ENCODE peak calls at places on chromosomes 5 and 9, in nine cellular contexts. V is kidney tubule cell; N is nephron progenitor cell; G is frontal cortex; Y is posterior vena cava; J is activated effector memory CD4-positive, alpha-beta T cell treated with Interleukin-2 at 50 U/mL for 16 hours; H is kidney epithelial cell; K is MCF 10A; P is AG09309. M is an unnamed sample.

GRCh38 chr5:28862860-28863196 is 1824.4 kb upstream of the CDH9 start:
- DNase-seq in V (no peak), P (no peak), Y (no peak), G (no peak), K (no peak), J (no peak), N (no peak), H (no peak), M (no peak)

GRCh38 chr9:131709741-131710499 is 30.0 kb downstream of the RAPGEF1 start:
- DNase-seq in H (no peak), V (no peak), G (no peak), K (peak), P (peak), N (peak), J (no peak), Y (no peak), M (no peak)

GRCh38 chr5:67732471-67732870 is 483.1 kb upstream of the PIK3R1 start:
- DNase-seq in G (no peak), P (no peak), V (no peak), K (no peak), H (no peak), N (no peak), Y (no peak), J (no peak), M (no peak)

GRCh38 chr9:78288214-78288892 is 8.6 kb upstream of the PSAT1 start:
- DNase-seq in G (no peak), P (no peak), N (no peak), K (peak), J (no peak), Y (no peak), H (no peak), V (no peak), M (no peak)

GRCh38 chr9:72733896-72734295 is 212.5 kb downstream of the TMC1 start:
- DNase-seq in V (no peak), Y (no peak), N (no peak), G (no peak), P (no peak), K (no peak), J (no peak), H (no peak), M (no peak)

GRCh38 chr9:130110166-130110565 is 56.5 kb downstream of the GPR107 start:
- DNase-seq in P (no peak), G (no peak), Y (no peak), V (peak), K (no peak), H (no peak), N (no peak), J (no peak), M (no peak)

GRCh38 chr5:118405650-118406061 is 582.7 kb downstream of the DTWD2 start:
- DNase-seq in V (no peak), G (no peak), Y (peak), H (no peak), K (peak), P (no peak), J (no peak), N (peak), M (no peak)

GRCh38 chr9:93567271-93567959 is 9.0 kb upstream of the PHF2 start:
- DNase-seq in Y (peak), G (peak), J (no peak), K (no peak), P (no peak), H (no peak), N (no peak), V (peak), M (no peak)

GRCh38 chr9:123389698-123390097 is 33.7 kb downstream of the CRB2 start:
- DNase-seq in P (no peak), G (no peak), J (no peak), K (no peak), N (no peak), Y (no peak), H (no peak), V (no peak), M (no peak)

GRCh38 chr9:6968271-6968670 is 210.5 kb downstream of the KDM4C start:
- DNase-seq in V (peak), J (no peak), H (no peak), K (no peak), Y (no peak), N (no peak), P (peak), G (no peak), M (no peak)

GRCh38 chr5:55004728-55005127 is 19.3 kb upstream of the GZMK start:
- DNase-seq in J (no peak), V (peak), K (peak), Y (no peak), H (no peak), N (no peak), P (no peak), G (no peak), M (no peak)

GRCh38 chr9:99231708-99232107 is 9.6 kb downstream of the SEC61B start:
- DNase-seq in P (no peak), N (peak), K (peak), G (no peak), Y (no peak), J (no peak), H (no peak), V (peak), M (no peak)

GRCh38 chr5:27594141-27594540 is 555.8 kb upstream of the CDH9 start:
- DNase-seq in N (no peak), G (no peak), H (no peak), Y (no peak), V (no peak), J (no peak), K (no peak), P (no peak), M (no peak)

GRCh38 chr5:176609724-176610429 is at the start of gene GPRIN1:
- DNase-seq in H (no peak), G (peak), V (peak), K (peak), P (no peak), J (peak), Y (no peak), N (peak), M (no peak)

GRCh38 chr5:143354025-143354424 is 49.5 kb downstream of the NR3C1 start:
- DNase-seq in N (no peak), K (no peak), P (no peak), J (no peak), V (no peak), G (no peak), H (no peak), Y (no peak), M (no peak)

GRCh38 chr9:121633736-121634135 is 17.7 kb upstream of the DAB2IP start:
- DNase-seq in V (no peak), G (no peak), J (no peak), P (no peak), H (no peak), N (no peak), K (no peak), Y (no peak), M (no peak)

GRCh38 chr9:131817627-131818026 is 77.8 kb upstream of the RAPGEF1 start:
- DNase-seq in Y (peak), J (no peak), K (no peak), G (no peak), P (no peak), H (no peak), N (no peak), V (no peak), M (no peak)

GRCh38 chr9:73441890-73442818 is 290.5 kb downstream of the ANXA1 start:
- DNase-seq in G (no peak), N (no peak), H (peak), K (no peak), P (no peak), Y (no peak), J (no peak), V (peak), M (no peak)

GRCh38 chr9:136565075-136565721 is 19.4 kb upstream of the NOTCH1 start:
- DNase-seq in G (no peak), J (no peak), Y (no peak), K (no peak), V (no peak), P (no peak), N (peak), H (no peak), M (no peak)

GRCh38 chr9:19550009-19550408 is 141.2 kb downstream of the ACER2 start:
- DNase-seq in P (no peak), J (no peak), K (no peak), G (no peak), N (no peak), Y (no peak), H (no peak), V (no peak), M (no peak)

GRCh38 chr5:167764650-167765289 is 526.7 kb upstream of the WWC1 start:
- DNase-seq in P (no peak), V (no peak), Y (no peak), N (no peak), H (no peak), K (no peak), J (no peak), G (no peak), M (no peak)

GRCh38 chr5:143761663-143762062 is 50.3 kb upstream of the HMHB1 start:
- DNase-seq in J (no peak), Y (no peak), V (no peak), N (no peak), K (no peak), G (no peak), H (no peak), P (no peak), M (no peak)

GRCh38 chr5:81601912-81602311 is 149.0 kb downstream of the SSBP2 start:
- DNase-seq in V (peak), G (no peak), K (peak), P (no peak), N (no peak), J (no peak), H (no peak), Y (no peak), M (no peak)

GRCh38 chr5:154583545-154584168 is 105.6 kb upstream of the HAND1 start:
- DNase-seq in P (no peak), G (no peak), V (no peak), J (no peak), H (no peak), Y (no peak), N (no peak), K (peak), M (no peak)

GRCh38 chr5:151896041-151896691 is 28.5 kb downstream of the GLRA1 start:
- DNase-seq in Y (no peak), J (no peak), V (peak), P (peak), H (peak), N (no peak), K (peak), G (no peak), M (no peak)

GRCh38 chr9:93193373-93193725 is 9.4 kb downstream of the WNK2 start:
- DNase-seq in Y (no peak), J (no peak), P (no peak), H (no peak), V (no peak), N (no peak), K (no peak), G (no peak), M (no peak)

GRCh38 chr5:127330116-127330515 is 39.5 kb downstream of the MEGF10 start:
- DNase-seq in H (no peak), V (no peak), Y (no peak), P (no peak), N (no peak), G (no peak), J (no peak), K (peak), M (no peak)

GRCh38 chr5:152632380-152632779 is 227.3 kb upstream of the NMUR2 start:
- DNase-seq in G (no peak), Y (no peak), K (no peak), V (peak), J (no peak), H (peak), N (no peak), P (no peak), M (no peak)

GRCh38 chr9:22374021-22374420 is 72.6 kb upstream of the DMRTA1 start:
- DNase-seq in H (no peak), J (no peak), V (no peak), Y (no peak), G (no peak), N (no peak), K (no peak), P (no peak), M (no peak)

M was measured in hypothalamus.